ENCODE peak calls at places on chromosomes 7 and 10, in eight cellular contexts. One of them, this sample, is unnamed.

GRCh38 chr10:100912609-100913469 is at the start of gene SLF2:
- DNase-seq in activated T-helper 9 cell treated with anti-CD3 and anti-CD28 coated beads, Interleukin-2, amount 50 U/mL, for 16 hours: peak; percentile 87
- DNase-seq in lower lobe of right lung: peak; percentile 97
- DNase-seq in DMS153: peak; percentile 97
- DNase-seq in esophagus squamous epithelium: peak; percentile 88
- DNase-seq in activated CD4-positive, alpha-beta T cell treated with anti-CD3 and anti-CD28 coated beads, Interleukin-2, amount 50 U/mL, for 1 hour: peak; percentile 87
- DNase-seq in AG20443: peak; percentile 99
- DNase-seq in brain microvascular endothelial cell: peak; percentile 97
- DNase-seq in this sample: peak; percentile 99

GRCh38 chr10:101812606-101813005 is 5.6 kb downstream of the OGA start:
- DNase-seq in brain microvascular endothelial cell: no peak
- DNase-seq in DMS153: no peak
- DNase-seq in esophagus squamous epithelium: no peak
- DNase-seq in lower lobe of right lung: no peak
- DNase-seq in activated CD4-positive, alpha-beta T cell treated with anti-CD3 and anti-CD28 coated beads, Interleukin-2, amount 50 U/mL, for 1 hour: no peak
- DNase-seq in activated T-helper 9 cell treated with anti-CD3 and anti-CD28 coated beads, Interleukin-2, amount 50 U/mL, for 16 hours: no peak
- DNase-seq in AG20443: no peak
- DNase-seq in this sample: no peak

GRCh38 chr7:33050425-33051318 is 11.9 kb downstream of the NT5C3A start:
- DNase-seq in lower lobe of right lung: no peak
- DNase-seq in AG20443: peak; percentile 27
- DNase-seq in activated T-helper 9 cell treated with anti-CD3 and anti-CD28 coated beads, Interleukin-2, amount 50 U/mL, for 16 hours: no peak
- DNase-seq in brain microvascular endothelial cell: peak; percentile 57
- DNase-seq in DMS153: peak; percentile 22
- DNase-seq in esophagus squamous epithelium: no peak
- DNase-seq in activated CD4-positive, alpha-beta T cell treated with anti-CD3 and anti-CD28 coated beads, Interleukin-2, amount 50 U/mL, for 1 hour: no peak
- DNase-seq in this sample: no peak

GRCh38 chr10:30270247-30270646 is 78.8 kb downstream of the MTPAP start:
- DNase-seq in activated CD4-positive, alpha-beta T cell treated with anti-CD3 and anti-CD28 coated beads, Interleukin-2, amount 50 U/mL, for 1 hour: no peak
- DNase-seq in esophagus squamous epithelium: no peak
- DNase-seq in AG20443: no peak
- DNase-seq in lower lobe of right lung: no peak
- DNase-seq in DMS153: no peak
- DNase-seq in activated T-helper 9 cell treated with anti-CD3 and anti-CD28 coated beads, Interleukin-2, amount 50 U/mL, for 16 hours: no peak
- DNase-seq in brain microvascular endothelial cell: no peak
- DNase-seq in this sample: no peak

GRCh38 chr7:26375604-26376207 is 84.0 kb downstream of the SNX10 start:
- DNase-seq in DMS153: peak; percentile 64
- DNase-seq in esophagus squamous epithelium: no peak
- DNase-seq in brain microvascular endothelial cell: no peak
- DNase-seq in AG20443: no peak
- DNase-seq in activated T-helper 9 cell treated with anti-CD3 and anti-CD28 coated beads, Interleukin-2, amount 50 U/mL, for 16 hours: no peak
- DNase-seq in lower lobe of right lung: no peak
- DNase-seq in activated CD4-positive, alpha-beta T cell treated with anti-CD3 and anti-CD28 coated beads, Interleukin-2, amount 50 U/mL, for 1 hour: no peak
- DNase-seq in this sample: peak; percentile 66

GRCh38 chr7:155466814-155467675 is 9.1 kb downstream of the EN2 start:
- DNase-seq in esophagus squamous epithelium: no peak
- DNase-seq in brain microvascular endothelial cell: no peak
- DNase-seq in activated T-helper 9 cell treated with anti-CD3 and anti-CD28 coated beads, Interleukin-2, amount 50 U/mL, for 16 hours: no peak
- DNase-seq in AG20443: no peak
- DNase-seq in lower lobe of right lung: no peak
- DNase-seq in DMS153: peak; percentile 12
- DNase-seq in activated CD4-positive, alpha-beta T cell treated with anti-CD3 and anti-CD28 coated beads, Interleukin-2, amount 50 U/mL, for 1 hour: no peak
- DNase-seq in this sample: peak; percentile 73

GRCh38 chr7:2621061-2621828 is 10.5 kb upstream of the TTYH3 start:
- DNase-seq in activated CD4-positive, alpha-beta T cell treated with anti-CD3 and anti-CD28 coated beads, Interleukin-2, amount 50 U/mL, for 1 hour: no peak
- DNase-seq in AG20443: peak; percentile 62
- DNase-seq in activated T-helper 9 cell treated with anti-CD3 and anti-CD28 coated beads, Interleukin-2, amount 50 U/mL, for 16 hours: no peak
- DNase-seq in DMS153: no peak
- DNase-seq in brain microvascular endothelial cell: peak; percentile 50
- DNase-seq in lower lobe of right lung: peak; percentile 63
- DNase-seq in esophagus squamous epithelium: no peak
- DNase-seq in this sample: peak; percentile 86

GRCh38 chr10:29658984-29659769 is 24.4 kb upstream of the SVIL start:
- DNase-seq in esophagus squamous epithelium: no peak
- DNase-seq in DMS153: no peak
- DNase-seq in activated T-helper 9 cell treated with anti-CD3 and anti-CD28 coated beads, Interleukin-2, amount 50 U/mL, for 16 hours: peak; percentile 50
- DNase-seq in brain microvascular endothelial cell: peak; percentile 100
- DNase-seq in activated CD4-positive, alpha-beta T cell treated with anti-CD3 and anti-CD28 coated beads, Interleukin-2, amount 50 U/mL, for 1 hour: peak; percentile 52
- DNase-seq in lower lobe of right lung: peak; percentile 67
- DNase-seq in AG20443: peak; percentile 94
- DNase-seq in this sample: peak; percentile 97

GRCh38 chr10:11118696-11119095 is 101.0 kb downstream of the CELF2 start:
- DNase-seq in DMS153: no peak
- DNase-seq in AG20443: no peak
- DNase-seq in esophagus squamous epithelium: no peak
- DNase-seq in activated CD4-positive, alpha-beta T cell treated with anti-CD3 and anti-CD28 coated beads, Interleukin-2, amount 50 U/mL, for 1 hour: no peak
- DNase-seq in brain microvascular endothelial cell: no peak
- DNase-seq in lower lobe of right lung: no peak
- DNase-seq in activated T-helper 9 cell treated with anti-CD3 and anti-CD28 coated beads, Interleukin-2, amount 50 U/mL, for 16 hours: no peak
- DNase-seq in this sample: no peak

GRCh38 chr10:26367771-26368170 is 70.4 kb upstream of the APBB1IP start:
- DNase-seq in activated CD4-positive, alpha-beta T cell treated with anti-CD3 and anti-CD28 coated beads, Interleukin-2, amount 50 U/mL, for 1 hour: peak; percentile 36
- DNase-seq in brain microvascular endothelial cell: peak; percentile 7
- DNase-seq in DMS153: no peak
- DNase-seq in AG20443: peak; percentile 41
- DNase-seq in lower lobe of right lung: peak; percentile 54
- DNase-seq in activated T-helper 9 cell treated with anti-CD3 and anti-CD28 coated beads, Interleukin-2, amount 50 U/mL, for 16 hours: peak; percentile 8
- DNase-seq in esophagus squamous epithelium: no peak
- DNase-seq in this sample: peak; percentile 74

GRCh38 chr10:110344622-110345021 is 39.9 kb upstream of the SMNDC1 start:
- DNase-seq in esophagus squamous epithelium: no peak
- DNase-seq in brain microvascular endothelial cell: no peak
- DNase-seq in activated CD4-positive, alpha-beta T cell treated with anti-CD3 and anti-CD28 coated beads, Interleukin-2, amount 50 U/mL, for 1 hour: no peak
- DNase-seq in activated T-helper 9 cell treated with anti-CD3 and anti-CD28 coated beads, Interleukin-2, amount 50 U/mL, for 16 hours: no peak
- DNase-seq in lower lobe of right lung: no peak
- DNase-seq in DMS153: peak; percentile 28
- DNase-seq in AG20443: no peak
- DNase-seq in this sample: no peak

GRCh38 chr10:3745582-3745981 is 39.4 kb downstream of the KLF6 start:
- DNase-seq in lower lobe of right lung: no peak
- DNase-seq in activated CD4-positive, alpha-beta T cell treated with anti-CD3 and anti-CD28 coated beads, Interleukin-2, amount 50 U/mL, for 1 hour: no peak
- DNase-seq in brain microvascular endothelial cell: no peak
- DNase-seq in AG20443: no peak
- DNase-seq in esophagus squamous epithelium: no peak
- DNase-seq in DMS153: peak; percentile 52
- DNase-seq in activated T-helper 9 cell treated with anti-CD3 and anti-CD28 coated beads, Interleukin-2, amount 50 U/mL, for 16 hours: no peak
- DNase-seq in this sample: no peak

GRCh38 chr7:12729112-12729511 is 41.7 kb downstream of the ARL4A start:
- DNase-seq in activated T-helper 9 cell treated with anti-CD3 and anti-CD28 coated beads, Interleukin-2, amount 50 U/mL, for 16 hours: no peak
- DNase-seq in lower lobe of right lung: peak; percentile 67
- DNase-seq in brain microvascular endothelial cell: peak; percentile 72
- DNase-seq in DMS153: peak; percentile 91
- DNase-seq in esophagus squamous epithelium: no peak
- DNase-seq in AG20443: peak; percentile 40
- DNase-seq in activated CD4-positive, alpha-beta T cell treated with anti-CD3 and anti-CD28 coated beads, Interleukin-2, amount 50 U/mL, for 1 hour: no peak
- DNase-seq in this sample: no peak

GRCh38 chr7:121123028-121123427 is 134.5 kb downstream of the CPED1 start:
- DNase-seq in activated CD4-positive, alpha-beta T cell treated with anti-CD3 and anti-CD28 coated beads, Interleukin-2, amount 50 U/mL, for 1 hour: no peak
- DNase-seq in AG20443: no peak
- DNase-seq in activated T-helper 9 cell treated with anti-CD3 and anti-CD28 coated beads, Interleukin-2, amount 50 U/mL, for 16 hours: no peak
- DNase-seq in lower lobe of right lung: no peak
- DNase-seq in esophagus squamous epithelium: no peak
- DNase-seq in brain microvascular endothelial cell: no peak
- DNase-seq in DMS153: no peak
- DNase-seq in this sample: no peak

GRCh38 chr10:49499305-49499851 is 39.5 kb downstream of the ERCC6 start:
- DNase-seq in brain microvascular endothelial cell: no peak
- DNase-seq in esophagus squamous epithelium: no peak
- DNase-seq in activated CD4-positive, alpha-beta T cell treated with anti-CD3 and anti-CD28 coated beads, Interleukin-2, amount 50 U/mL, for 1 hour: no peak
- DNase-seq in DMS153: no peak
- DNase-seq in lower lobe of right lung: no peak
- DNase-seq in activated T-helper 9 cell treated with anti-CD3 and anti-CD28 coated beads, Interleukin-2, amount 50 U/mL, for 16 hours: no peak
- DNase-seq in AG20443: no peak
- DNase-seq in this sample: no peak

GRCh38 chr10:14009315-14010082 is 321.2 kb downstream of the FRMD4A start:
- DNase-seq in activated T-helper 9 cell treated with anti-CD3 and anti-CD28 coated beads, Interleukin-2, amount 50 U/mL, for 16 hours: peak; percentile 53
- DNase-seq in DMS153: no peak
- DNase-seq in lower lobe of right lung: no peak
- DNase-seq in AG20443: peak; percentile 43
- DNase-seq in activated CD4-positive, alpha-beta T cell treated with anti-CD3 and anti-CD28 coated beads, Interleukin-2, amount 50 U/mL, for 1 hour: peak; percentile 76
- DNase-seq in esophagus squamous epithelium: no peak
- DNase-seq in brain microvascular endothelial cell: peak; percentile 69
- DNase-seq in this sample: no peak

GRCh38 chr7:113349339-113349738 is 231.0 kb upstream of the SMIM30 start:
- DNase-seq in AG20443: no peak
- DNase-seq in brain microvascular endothelial cell: no peak
- DNase-seq in DMS153: no peak
- DNase-seq in esophagus squamous epithelium: no peak
- DNase-seq in lower lobe of right lung: no peak
- DNase-seq in activated CD4-positive, alpha-beta T cell treated with anti-CD3 and anti-CD28 coated beads, Interleukin-2, amount 50 U/mL, for 1 hour: no peak
- DNase-seq in activated T-helper 9 cell treated with anti-CD3 and anti-CD28 coated beads, Interleukin-2, amount 50 U/mL, for 16 hours: no peak
- DNase-seq in this sample: no peak

GRCh38 chr7:5232485-5232837 is 42.4 kb downstream of the WIPI2 start:
- DNase-seq in DMS153: no peak
- DNase-seq in lower lobe of right lung: peak; percentile 48
- DNase-seq in activated T-helper 9 cell treated with anti-CD3 and anti-CD28 coated beads, Interleukin-2, amount 50 U/mL, for 16 hours: no peak
- DNase-seq in esophagus squamous epithelium: no peak
- DNase-seq in AG20443: no peak
- DNase-seq in brain microvascular endothelial cell: no peak
- DNase-seq in activated CD4-positive, alpha-beta T cell treated with anti-CD3 and anti-CD28 coated beads, Interleukin-2, amount 50 U/mL, for 1 hour: no peak
- DNase-seq in this sample: no peak

This sample was measured in islet precursor cell.